ENCODE peak calls at places on chromosomes 1 and 21, in five cellular contexts. N, U, W, S and J are unnamed samples.

GRCh38 chr1:227697321-227697864 is 37.7 kb downstream of the JMJD4 start:
- DNase-seq in W (no peak), U (no peak), S (no peak), N (no peak), J (no peak)

GRCh38 chr1:185786524-185786923 is 52.3 kb downstream of the HMCN1 start:
- DNase-seq in S (no peak), W (no peak), N (no peak), U (no peak), J (no peak)

GRCh38 chr1:18575620-18576019 is 55.0 kb upstream of the PAX7 start:
- DNase-seq in W (no peak), S (peak; percentile 61), U (peak; percentile 80), N (no peak), J (peak; percentile 97)

GRCh38 chr1:5758000-5758858 is 234.0 kb downstream of the NPHP4 start:
- DNase-seq in W (no peak), U (no peak), N (no peak), S (no peak), J (no peak)

GRCh38 chr1:58457023-58457635 is 89.4 kb downstream of the OMA1 start:
- DNase-seq in U (no peak), S (no peak), N (no peak), W (no peak), J (no peak)

GRCh38 chr1:182615468-182616129 is 11.4 kb upstream of the RGS16 start:
- DNase-seq in N (no peak), S (peak; percentile 48), W (peak; percentile 55), U (no peak), J (peak; percentile 78)

GRCh38 chr1:53943490-53944043 is 1.9 kb downstream of the IFT25 start:
- DNase-seq in S (no peak), W (no peak), U (no peak), N (no peak), J (no peak)

GRCh38 chr1:70397013-70397412 is 14.1 kb upstream of the CTH start:
- DNase-seq in W (no peak), N (no peak), S (no peak), U (no peak), J (no peak)

GRCh38 chr1:30270468-30270867 is 452.9 kb downstream of the MATN1 start:
- DNase-seq in S (no peak), U (no peak), W (no peak), N (no peak), J (peak; percentile 19)

GRCh38 chr1:3007298-3008147 is 13.7 kb upstream of the ACTRT2 start:
- DNase-seq in U (no peak), W (no peak), N (no peak), S (no peak), J (no peak)

GRCh38 chr1:43522776-43523480 is 7.8 kb upstream of the PTPRF start:
- DNase-seq in N (peak; percentile 84), U (peak; percentile 48), S (no peak), W (no peak), J (no peak)

GRCh38 chr1:209743145-209743482 is 12.7 kb upstream of the TRAF3IP3 start:
- DNase-seq in S (peak; percentile 42), W (no peak), U (peak; percentile 49), N (no peak), J (no peak)

GRCh38 chr1:151476083-151476482 is 16.8 kb upstream of the POGZ start:
- DNase-seq in S (no peak), U (no peak), N (no peak), W (no peak), J (peak; percentile 50)

GRCh38 chr1:42658880-42659337 is 686 bp downstream of the PPIH start:
- DNase-seq in N (no peak), W (no peak), U (no peak), S (no peak), J (no peak)

GRCh38 chr1:38686306-38687255 is 173.0 kb downstream of the RRAGC start:
- DNase-seq in N (no peak), U (no peak), S (no peak), W (no peak), J (no peak)

GRCh38 chr1:205360891-205361290 is 4.2 kb upstream of the KLHDC8A start:
- DNase-seq in N (no peak), W (no peak), S (no peak), U (no peak), J (peak; percentile 42)

GRCh38 chr21:44818636-44819011 is 762 bp upstream of the SUMO3 start:
- DNase-seq in U (no peak), S (no peak), N (no peak), W (no peak), J (no peak)

GRCh38 chr21:44817506-44817880 is 369 bp downstream of the SUMO3 start:
- DNase-seq in W (peak; percentile 84), N (no peak), U (peak; percentile 94), S (peak; percentile 92), J (peak; percentile 95)

GRCh38 chr21:44815852-44816628 is 1.8 kb downstream of the SUMO3 start:
- DNase-seq in W (no peak), S (no peak), U (no peak), N (no peak), J (peak; percentile 45)

GRCh38 chr21:44817914-44818635 is at the start of gene SUMO3:
- DNase-seq in N (no peak), W (peak; percentile 76), U (peak; percentile 86), S (peak; percentile 81), J (peak; percentile 91)

DNA sequence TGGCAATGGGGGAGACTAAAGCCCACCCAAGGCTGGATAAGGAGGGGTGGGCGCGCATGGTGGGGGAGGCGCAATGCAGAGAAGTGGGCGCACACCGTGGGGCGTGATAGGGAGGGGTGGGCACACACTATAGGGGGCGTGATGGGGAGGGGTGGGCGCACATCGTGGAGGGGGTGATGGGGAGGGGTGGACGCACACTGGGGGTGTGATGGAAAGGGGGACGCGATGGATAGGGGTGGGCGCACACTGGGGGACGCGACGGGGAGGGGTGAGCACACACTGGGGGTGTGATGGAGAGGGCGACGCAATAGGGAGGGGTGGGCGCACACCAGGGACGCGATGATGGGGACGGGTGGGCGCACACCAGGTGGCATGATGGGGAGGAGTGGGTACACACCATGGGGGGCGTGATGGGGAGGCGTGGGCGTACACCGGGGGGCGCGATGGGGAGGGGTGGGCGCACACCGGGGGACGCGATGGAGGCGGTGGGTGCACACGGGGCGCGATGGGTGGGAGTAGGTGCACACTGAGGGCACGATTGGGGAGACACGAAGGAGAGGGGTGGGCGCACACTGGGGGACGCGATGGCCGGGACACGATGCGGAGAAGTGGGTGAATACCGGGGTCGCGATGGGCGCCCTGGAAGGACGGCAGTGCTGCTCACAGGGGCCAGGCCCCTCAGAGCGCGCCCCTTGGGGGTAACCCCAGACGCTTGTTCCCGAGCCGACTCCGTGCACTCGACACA is 929 bp downstream of the SUMO3 start:
- DNase-seq in U (no peak), W (no peak), N (no peak), S (no peak), J (no peak)
- H3K27ac ChIP-seq in U (peak overlapping the region; percentile 51), W (peak overlapping the region; percentile 96), N (peak overlapping the region; percentile 48), S (peak overlapping the region; percentile 94), J (no peak overlapping the region)

DNA sequence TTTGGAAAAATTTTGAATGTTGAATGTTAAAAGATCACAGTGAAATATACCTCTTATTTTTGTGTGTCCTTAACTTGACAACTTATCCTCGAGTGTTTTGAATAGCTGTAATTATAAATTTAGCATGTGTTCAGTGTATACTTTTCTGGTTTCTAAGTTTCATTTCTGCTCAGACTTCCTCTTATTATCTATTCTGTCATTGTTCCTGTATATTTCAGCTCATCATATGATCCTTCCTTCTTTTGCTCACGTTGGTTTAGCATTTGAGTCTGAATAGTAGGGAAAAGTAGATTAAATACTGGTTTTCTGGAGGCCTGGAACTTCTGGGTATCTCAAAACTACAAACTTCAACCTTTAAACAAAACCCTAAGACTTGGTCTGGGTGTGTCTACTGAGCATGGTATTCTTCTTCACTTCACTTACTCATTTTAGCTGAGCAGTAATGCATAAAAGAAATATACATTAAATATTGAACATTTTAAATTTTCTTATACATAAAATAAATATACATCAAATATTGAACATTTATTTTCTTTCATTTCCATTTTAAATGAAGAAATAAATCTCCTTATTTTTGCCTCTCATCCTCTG is 3.3 kb upstream of the ATP6V1G3 start:
- DNase-seq in N (no peak), S (no peak), W (no peak), U (no peak), J (no peak)
- H3K4me3 ChIP-seq in N (no peak overlapping the region), S (no peak overlapping the region), W (no peak overlapping the region), U (no peak overlapping the region), J (no peak overlapping the region)

GRCh38 chr1:10389271-10389973 is 9.4 kb upstream of the PGD start:
- DNase-seq in S (no peak), W (no peak), U (no peak), N (no peak), J (no peak)
- H3K27ac ChIP-seq in S (no peak overlapping the region), W (no peak overlapping the region), U (no peak overlapping the region), N (no peak overlapping the region), J (peak overlapping the region; percentile 44)

GRCh38 chr1:61084560-61084991 is 2.2 kb downstream of the NFIA start:
- DNase-seq in W (no peak), N (no peak), U (no peak), S (no peak), J (no peak)
- H3K4me3 ChIP-seq in W (peak overlapping the region; percentile 91), N (peak overlapping the region; percentile 83), U (peak overlapping the region; percentile 90), S (peak overlapping the region; percentile 88), J (no peak overlapping the region)

DNA sequence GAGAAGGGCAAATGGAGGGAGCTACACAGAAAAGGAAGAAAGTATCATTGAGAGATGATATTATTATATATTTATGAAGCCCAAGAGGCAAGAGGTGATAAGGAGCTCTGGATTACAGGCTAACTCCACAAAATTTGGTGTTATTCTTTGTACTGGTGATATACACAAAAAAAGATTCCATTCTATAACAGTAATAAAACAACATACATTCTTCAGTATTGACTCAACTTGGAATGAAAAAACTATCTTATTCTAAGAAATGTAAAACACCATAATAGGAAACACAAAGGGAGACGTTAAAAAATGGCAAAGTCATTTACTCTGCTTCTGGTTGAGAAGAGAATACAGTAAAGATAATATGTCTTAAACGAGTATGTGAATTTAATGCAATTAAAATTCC is 99.4 kb downstream of the TEX35 start:
- DNase-seq in S (no peak), U (no peak), W (no peak), N (no peak), J (no peak)
- H3K27ac ChIP-seq in S (no peak overlapping the region), U (no peak overlapping the region), W (no peak overlapping the region), N (no peak overlapping the region), J (no peak overlapping the region)

GRCh38 chr1:32362474-32363313 is at the start of the genes FAM229A and TSSK3:
- DNase-seq in S (peak; percentile 25), W (no peak), N (no peak), U (no peak), J (peak; percentile 65)

GRCh38 chr1:32361674-32362473 is 411 bp downstream of the FAM229A start:
- DNase-seq in W (no peak), U (peak; percentile 49), S (peak; percentile 67), N (no peak), J (peak; percentile 83)

GRCh38 chr1:32363713-32364112 is 1.4 kb downstream of the TSSK3 start:
- DNase-seq in N (no peak), W (peak; percentile 65), S (no peak), U (no peak), J (no peak)

GRCh38 chr1:32358435-32358834 is 3.9 kb downstream of the FAM229A start:
- DNase-seq in N (no peak), W (no peak), S (no peak), U (no peak), J (no peak)

DNA sequence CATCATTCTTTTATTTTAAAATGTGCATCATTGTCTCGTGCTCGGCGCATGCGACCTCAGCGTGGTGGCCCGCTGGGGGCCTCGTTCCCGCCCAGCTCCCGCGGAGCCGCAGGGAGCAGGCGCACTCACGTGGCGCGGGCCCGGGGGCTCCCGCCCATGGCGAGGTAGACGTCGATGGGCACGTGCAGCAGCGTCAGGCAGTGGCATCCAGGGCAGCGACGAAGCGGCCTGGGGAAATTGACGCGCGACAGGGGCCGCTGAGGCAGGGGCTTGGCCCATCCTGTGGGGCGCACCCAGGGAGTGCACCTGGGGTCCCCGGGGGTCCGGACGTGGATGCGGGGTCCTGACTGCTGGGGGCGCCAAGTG is 994 bp downstream of the FAM229A start:
- DNase-seq in U (no peak), N (no peak), S (no peak), W (no peak), J (no peak)
- H3K4me3 ChIP-seq in U (peak overlapping the region; percentile 44), N (no peak overlapping the region), S (peak overlapping the region; percentile 66), W (peak overlapping the region; percentile 55), J (no peak overlapping the region)